ENCODE peak calls at places on chromosomes 13 and 19, in seven cellular contexts. One of them, this sample, is unnamed.

GRCh38 chr19:14795078-14795721 is 16.8 kb upstream of the ADGRE2 start:
- DNase-seq in fibroblast of lung: no peak
- DNase-seq in psoas muscle: no peak
- DNase-seq in esophagus muscularis mucosa: peak
- DNase-seq in neural progenitor cell: no peak
- DNase-seq in spleen: no peak
- DNase-seq in left ventricle myocardium inferior: no peak
- DNase-seq in this sample: no peak

GRCh38 chr13:43128504-43128929 is 105.1 kb downstream of the DNAJC15 start:
- DNase-seq in spleen: no peak
- DNase-seq in esophagus muscularis mucosa: no peak
- DNase-seq in psoas muscle: peak
- DNase-seq in neural progenitor cell: no peak
- DNase-seq in fibroblast of lung: no peak
- DNase-seq in left ventricle myocardium inferior: no peak
- DNase-seq in this sample: no peak

GRCh38 chr19:3381701-3382372 is 15.5 kb downstream of the NFIC start:
- DNase-seq in neural progenitor cell: no peak
- DNase-seq in psoas muscle: no peak
- DNase-seq in fibroblast of lung: no peak
- DNase-seq in left ventricle myocardium inferior: no peak
- DNase-seq in esophagus muscularis mucosa: no peak
- DNase-seq in spleen: no peak
- DNase-seq in this sample: no peak

GRCh38 chr19:33804021-33804799 is 7.5 kb downstream of the KCTD15 start:
- DNase-seq in spleen: no peak
- DNase-seq in neural progenitor cell: no peak
- DNase-seq in fibroblast of lung: peak
- DNase-seq in esophagus muscularis mucosa: no peak
- DNase-seq in left ventricle myocardium inferior: peak
- DNase-seq in psoas muscle: peak
- DNase-seq in this sample: peak

GRCh38 chr13:28355822-28356371 is 139.0 kb downstream of the FLT1 start:
- DNase-seq in psoas muscle: no peak
- DNase-seq in fibroblast of lung: peak
- DNase-seq in left ventricle myocardium inferior: no peak
- DNase-seq in spleen: no peak
- DNase-seq in esophagus muscularis mucosa: no peak
- DNase-seq in neural progenitor cell: no peak
- DNase-seq in this sample: no peak

GRCh38 chr13:113726961-113727411 is 32.0 kb upstream of the TMEM255B start:
- DNase-seq in psoas muscle: peak
- DNase-seq in spleen: peak
- DNase-seq in esophagus muscularis mucosa: no peak
- DNase-seq in fibroblast of lung: peak
- DNase-seq in left ventricle myocardium inferior: no peak
- DNase-seq in neural progenitor cell: no peak
- DNase-seq in this sample: no peak

GRCh38 chr13:49062297-49062896 is 86.7 kb downstream of the FNDC3A start:
- DNase-seq in neural progenitor cell: no peak
- DNase-seq in esophagus muscularis mucosa: no peak
- DNase-seq in psoas muscle: no peak
- DNase-seq in fibroblast of lung: peak
- DNase-seq in left ventricle myocardium inferior: no peak
- DNase-seq in spleen: no peak
- DNase-seq in this sample: no peak

GRCh38 chr13:101942038-101942437 is 459.8 kb downstream of the FGF14 start:
- DNase-seq in fibroblast of lung: peak
- DNase-seq in esophagus muscularis mucosa: no peak
- DNase-seq in left ventricle myocardium inferior: no peak
- DNase-seq in neural progenitor cell: peak
- DNase-seq in psoas muscle: no peak
- DNase-seq in spleen: no peak
- DNase-seq in this sample: peak

GRCh38 chr19:48836089-48837017 is at the start of gene HSD17B14:
- DNase-seq in esophagus muscularis mucosa: no peak
- DNase-seq in spleen: no peak
- DNase-seq in fibroblast of lung: peak
- DNase-seq in neural progenitor cell: peak
- DNase-seq in psoas muscle: no peak
- DNase-seq in left ventricle myocardium inferior: no peak
- DNase-seq in this sample: no peak

GRCh38 chr19:45515081-45515624 is 7.9 kb downstream of the VASP start:
- DNase-seq in fibroblast of lung: no peak
- DNase-seq in spleen: peak
- DNase-seq in left ventricle myocardium inferior: peak
- DNase-seq in psoas muscle: peak
- DNase-seq in neural progenitor cell: no peak
- DNase-seq in esophagus muscularis mucosa: no peak
- DNase-seq in this sample: no peak

GRCh38 chr13:20904908-20905307 is 2.4 kb upstream of the XPO4 start:
- DNase-seq in psoas muscle: no peak
- DNase-seq in neural progenitor cell: no peak
- DNase-seq in esophagus muscularis mucosa: no peak
- DNase-seq in fibroblast of lung: no peak
- DNase-seq in spleen: no peak
- DNase-seq in left ventricle myocardium inferior: no peak
- DNase-seq in this sample: no peak

GRCh38 chr13:82136880-82137279 is 1745.4 kb downstream of the SLITRK1 start:
- DNase-seq in psoas muscle: no peak
- DNase-seq in left ventricle myocardium inferior: no peak
- DNase-seq in fibroblast of lung: no peak
- DNase-seq in esophagus muscularis mucosa: no peak
- DNase-seq in neural progenitor cell: no peak
- DNase-seq in spleen: no peak
- DNase-seq in this sample: no peak

GRCh38 chr19:32421589-32422361 is 16.2 kb downstream of the DPY19L3 start:
- DNase-seq in psoas muscle: no peak
- DNase-seq in spleen: no peak
- DNase-seq in fibroblast of lung: no peak
- DNase-seq in neural progenitor cell: no peak
- DNase-seq in left ventricle myocardium inferior: no peak
- DNase-seq in esophagus muscularis mucosa: no peak
- DNase-seq in this sample: no peak

GRCh38 chr19:29815231-29815630 is 3.4 kb downstream of the CCNE1 start:
- DNase-seq in fibroblast of lung: no peak
- DNase-seq in left ventricle myocardium inferior: no peak
- DNase-seq in spleen: peak
- DNase-seq in esophagus muscularis mucosa: no peak
- DNase-seq in psoas muscle: no peak
- DNase-seq in neural progenitor cell: no peak
- DNase-seq in this sample: no peak

GRCh38 chr19:34145741-34146202 is 26.5 kb upstream of the LSM14A start:
- DNase-seq in neural progenitor cell: peak
- DNase-seq in psoas muscle: no peak
- DNase-seq in spleen: no peak
- DNase-seq in esophagus muscularis mucosa: no peak
- DNase-seq in left ventricle myocardium inferior: no peak
- DNase-seq in fibroblast of lung: peak
- DNase-seq in this sample: peak

GRCh38 chr19:43763473-43763939 is 8.7 kb upstream of the SMG9 start:
- DNase-seq in esophagus muscularis mucosa: no peak
- DNase-seq in fibroblast of lung: peak
- DNase-seq in left ventricle myocardium inferior: no peak
- DNase-seq in psoas muscle: peak
- DNase-seq in spleen: no peak
- DNase-seq in neural progenitor cell: no peak
- DNase-seq in this sample: no peak

GRCh38 chr19:43766755-43767043 is 11.9 kb upstream of the SMG9 start:
- DNase-seq in esophagus muscularis mucosa: no peak
- DNase-seq in neural progenitor cell: no peak
- DNase-seq in spleen: no peak
- DNase-seq in psoas muscle: no peak
- DNase-seq in left ventricle myocardium inferior: no peak
- DNase-seq in fibroblast of lung: no peak
- DNase-seq in this sample: no peak

GRCh38 chr19:43762814-43763213 is 8.1 kb upstream of the SMG9 start:
- DNase-seq in left ventricle myocardium inferior: no peak
- DNase-seq in esophagus muscularis mucosa: no peak
- DNase-seq in fibroblast of lung: no peak
- DNase-seq in neural progenitor cell: no peak
- DNase-seq in psoas muscle: no peak
- DNase-seq in spleen: no peak
- DNase-seq in this sample: no peak

GRCh38 chr19:43767316-43767715 is 12.6 kb upstream of the SMG9 start:
- DNase-seq in esophagus muscularis mucosa: no peak
- DNase-seq in fibroblast of lung: no peak
- DNase-seq in left ventricle myocardium inferior: no peak
- DNase-seq in psoas muscle: no peak
- DNase-seq in spleen: no peak
- DNase-seq in neural progenitor cell: no peak
- DNase-seq in this sample: no peak

DNA sequence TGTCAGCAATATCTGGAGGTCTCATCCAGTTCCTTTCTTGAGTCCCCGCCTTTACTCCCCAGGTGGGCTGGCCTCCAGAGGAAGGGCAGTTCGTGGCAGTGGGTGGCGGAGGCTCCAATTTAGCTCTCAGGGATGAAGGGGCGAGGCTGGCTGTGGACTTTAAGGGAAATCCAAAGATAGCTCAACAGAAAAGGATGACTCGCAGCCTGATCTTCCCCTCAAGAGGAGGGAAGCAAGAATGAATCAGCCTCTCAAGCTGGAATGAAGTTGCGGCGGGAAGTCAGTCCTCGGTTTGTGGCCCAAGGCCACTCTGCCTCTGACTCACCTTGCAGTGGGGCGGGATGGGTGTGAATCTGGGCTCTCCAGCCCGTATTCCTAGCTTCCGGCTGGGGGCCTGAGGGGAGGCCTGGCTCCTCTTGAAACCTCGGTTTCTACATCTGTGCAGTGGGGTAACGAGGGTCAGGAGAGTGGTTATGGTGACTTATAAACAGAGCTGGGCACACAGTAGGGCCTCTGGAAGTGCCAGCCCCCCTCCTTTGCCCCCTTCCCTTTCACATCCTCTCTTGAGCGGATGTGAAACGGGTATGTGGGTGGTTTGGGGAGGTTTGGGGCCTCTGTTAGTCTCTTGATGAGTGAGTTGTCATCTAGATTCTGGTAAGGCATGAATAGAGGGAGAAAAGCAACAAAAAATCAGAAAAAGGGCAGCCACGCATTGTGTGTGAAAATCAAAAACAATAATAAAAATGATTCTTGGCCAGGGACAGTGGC is 10.5 kb upstream of the SMG9 start:
- DNase-seq in neural progenitor cell: no peak
- DNase-seq in esophagus muscularis mucosa: no peak
- DNase-seq in left ventricle myocardium inferior: no peak
- DNase-seq in fibroblast of lung: peak
- DNase-seq in psoas muscle: peak
- DNase-seq in spleen: peak
- DNase-seq in this sample: peak
- H3K27ac ChIP-seq in neural progenitor cell: no peak
- H3K27ac ChIP-seq in esophagus muscularis mucosa: peak
- H3K27ac ChIP-seq in left ventricle myocardium inferior: peak
- H3K27ac ChIP-seq in fibroblast of lung: peak
- H3K27ac ChIP-seq in psoas muscle: no peak
- H3K27ac ChIP-seq in spleen: peak
- H3K27ac ChIP-seq in this sample: peak

GRCh38 chr19:23822735-23823134 is 64.0 kb upstream of the ZNF681 start:
- DNase-seq in psoas muscle: no peak
- DNase-seq in fibroblast of lung: no peak
- DNase-seq in spleen: no peak
- DNase-seq in neural progenitor cell: no peak
- DNase-seq in left ventricle myocardium inferior: no peak
- DNase-seq in esophagus muscularis mucosa: no peak
- DNase-seq in this sample: peak

DNA sequence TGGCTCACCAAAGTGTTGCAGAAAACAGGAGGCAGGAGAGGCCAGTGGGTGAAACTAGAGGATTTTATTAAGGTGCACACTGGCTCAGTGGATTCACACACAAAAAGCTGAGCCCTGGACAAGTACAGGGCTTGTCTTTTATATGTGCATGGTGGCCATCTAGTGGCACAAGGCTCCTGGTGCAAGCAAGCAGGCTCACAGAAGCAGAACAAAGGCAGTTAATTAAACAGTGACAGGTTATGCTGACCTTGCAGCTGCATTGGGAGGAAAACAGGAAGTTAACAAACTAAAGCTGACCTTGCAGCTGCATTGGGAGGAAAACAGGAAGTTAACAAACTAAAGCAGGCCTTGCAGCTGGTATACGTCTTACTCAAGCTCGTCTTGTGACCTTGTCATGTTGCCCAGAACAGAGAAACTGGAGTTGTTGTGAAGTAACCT is 65.3 kb upstream of the ZNF681 start:
- DNase-seq in fibroblast of lung: peak
- DNase-seq in neural progenitor cell: peak
- DNase-seq in spleen: no peak
- DNase-seq in psoas muscle: no peak
- DNase-seq in left ventricle myocardium inferior: no peak
- DNase-seq in esophagus muscularis mucosa: no peak
- DNase-seq in this sample: no peak
- TF ChIP-seq CTCF in fibroblast of lung: no peak
- TF ChIP-seq CTCF in neural progenitor cell: peak
- TF ChIP-seq CTCF in spleen: no peak
- TF ChIP-seq CTCF in psoas muscle: no peak
- TF ChIP-seq CTCF in left ventricle myocardium inferior: peak
- TF ChIP-seq CTCF in esophagus muscularis mucosa: no peak
- TF ChIP-seq CTCF in this sample: no peak

GRCh38 chr13:26019881-26020535 is 31.8 kb downstream of the SHISA2 start:
- DNase-seq in spleen: no peak
- DNase-seq in neural progenitor cell: no peak
- DNase-seq in esophagus muscularis mucosa: no peak
- DNase-seq in left ventricle myocardium inferior: no peak
- DNase-seq in fibroblast of lung: peak
- DNase-seq in psoas muscle: no peak
- DNase-seq in this sample: no peak
- H3K27ac ChIP-seq in spleen: no peak
- H3K27ac ChIP-seq in neural progenitor cell: no peak
- H3K27ac ChIP-seq in esophagus muscularis mucosa: no peak
- H3K27ac ChIP-seq in left ventricle myocardium inferior: no peak
- H3K27ac ChIP-seq in fibroblast of lung: no peak
- H3K27ac ChIP-seq in psoas muscle: peak
- H3K27ac ChIP-seq in this sample: no peak

DNA sequence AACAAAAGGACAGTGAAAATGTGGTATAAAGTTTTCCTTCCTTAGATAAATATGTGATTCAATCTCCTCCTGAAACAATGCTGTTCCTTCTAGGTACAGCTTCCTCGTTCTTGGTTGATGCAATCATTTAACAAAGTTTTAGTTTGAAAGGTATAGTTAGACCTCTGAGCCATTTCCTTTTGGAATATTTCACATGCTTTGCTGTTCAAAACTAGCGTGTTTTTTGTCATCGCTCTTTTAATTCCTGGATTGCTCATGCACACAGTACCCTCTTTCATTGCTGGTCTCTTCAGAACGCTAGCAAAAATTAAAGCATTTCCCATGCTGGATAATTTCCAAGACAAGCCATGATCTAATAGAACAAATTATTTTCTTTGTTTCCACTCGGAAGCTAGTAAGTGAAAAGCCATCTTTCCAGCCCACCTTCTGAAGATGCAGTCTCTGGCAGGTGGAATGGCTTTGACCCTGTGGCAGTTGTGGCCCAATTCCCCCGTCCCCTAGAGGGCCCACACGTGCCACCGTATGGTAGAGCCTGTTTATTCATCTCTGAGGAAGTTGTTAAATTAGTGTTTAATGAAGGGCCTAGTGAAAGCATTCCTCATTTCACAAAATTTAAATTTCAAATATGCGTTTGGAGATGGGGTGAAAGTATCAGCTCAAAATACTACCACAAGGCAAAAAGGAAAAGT is 1040.6 kb upstream of the SLC10A2 start:
- DNase-seq in psoas muscle: no peak
- DNase-seq in fibroblast of lung: peak
- DNase-seq in neural progenitor cell: no peak
- DNase-seq in spleen: no peak
- DNase-seq in left ventricle myocardium inferior: no peak
- DNase-seq in esophagus muscularis mucosa: no peak
- DNase-seq in this sample: no peak
- TF ChIP-seq CTCF in psoas muscle: no peak
- TF ChIP-seq CTCF in fibroblast of lung: no peak
- TF ChIP-seq CTCF in neural progenitor cell: peak
- TF ChIP-seq CTCF in spleen: no peak
- TF ChIP-seq CTCF in left ventricle myocardium inferior: no peak
- TF ChIP-seq CTCF in esophagus muscularis mucosa: no peak
- TF ChIP-seq CTCF in this sample: no peak

GRCh38 chr13:32031815-32032345 is 306 bp downstream of the FRY start:
- DNase-seq in esophagus muscularis mucosa: no peak
- DNase-seq in fibroblast of lung: no peak
- DNase-seq in neural progenitor cell: no peak
- DNase-seq in spleen: no peak
- DNase-seq in left ventricle myocardium inferior: no peak
- DNase-seq in psoas muscle: no peak
- DNase-seq in this sample: no peak
- H3K27ac ChIP-seq in esophagus muscularis mucosa: peak
- H3K27ac ChIP-seq in fibroblast of lung: no peak
- H3K27ac ChIP-seq in neural progenitor cell: peak
- H3K27ac ChIP-seq in spleen: peak
- H3K27ac ChIP-seq in left ventricle myocardium inferior: peak
- H3K27ac ChIP-seq in psoas muscle: peak
- H3K27ac ChIP-seq in this sample: no peak

This sample was measured in RWPE1.